ENCODE peak calls at places on chromosomes 12 and 14, in ten cellular contexts. One of them, this sample, is unnamed.

GRCh38 chr14:86604546-86604945 is 1074.6 kb downstream of the FLRT2 start:
- DNase-seq in AG09319: no peak
- DNase-seq in stomach: no peak
- DNase-seq in AG04449: no peak
- DNase-seq in H1: no peak
- DNase-seq in neural progenitor cell: no peak
- DNase-seq in thoracic aorta: no peak
- DNase-seq in progenitor cell of endocrine pancreas: no peak
- DNase-seq in pancreas: no peak
- DNase-seq in Peyer's patch: no peak
- DNase-seq in this sample: no peak

GRCh38 chr12:125186471-125187147 is 121.4 kb downstream of the AACS start:
- DNase-seq in AG09319: no peak
- DNase-seq in stomach: no peak
- DNase-seq in AG04449: no peak
- DNase-seq in H1: peak
- DNase-seq in neural progenitor cell: peak
- DNase-seq in thoracic aorta: no peak
- DNase-seq in progenitor cell of endocrine pancreas: peak
- DNase-seq in pancreas: no peak
- DNase-seq in Peyer's patch: no peak
- DNase-seq in this sample: no peak

GRCh38 chr14:21913759-21914158 is 240.1 kb upstream of the OR4E1 start:
- DNase-seq in AG09319: peak
- DNase-seq in stomach: peak
- DNase-seq in AG04449: no peak
- DNase-seq in H1: peak
- DNase-seq in neural progenitor cell: peak
- DNase-seq in thoracic aorta: no peak
- DNase-seq in progenitor cell of endocrine pancreas: peak
- DNase-seq in pancreas: no peak
- DNase-seq in Peyer's patch: no peak
- DNase-seq in this sample: peak

GRCh38 chr12:6390084-6390799 is 6.3 kb downstream of the LTBR start:
- DNase-seq in AG09319: no peak
- DNase-seq in stomach: no peak
- DNase-seq in AG04449: no peak
- DNase-seq in H1: no peak
- DNase-seq in neural progenitor cell: no peak
- DNase-seq in thoracic aorta: no peak
- DNase-seq in progenitor cell of endocrine pancreas: no peak
- DNase-seq in pancreas: no peak
- DNase-seq in Peyer's patch: no peak
- DNase-seq in this sample: no peak

GRCh38 chr14:99757331-99758070 is 35.7 kb upstream of the EML1 start:
- DNase-seq in AG09319: peak
- DNase-seq in stomach: no peak
- DNase-seq in AG04449: peak
- DNase-seq in H1: no peak
- DNase-seq in neural progenitor cell: no peak
- DNase-seq in thoracic aorta: no peak
- DNase-seq in progenitor cell of endocrine pancreas: no peak
- DNase-seq in pancreas: no peak
- DNase-seq in Peyer's patch: peak
- DNase-seq in this sample: peak

GRCh38 chr12:87931764-87932163 is 97.4 kb downstream of the C12orf50 start:
- DNase-seq in AG09319: no peak
- DNase-seq in stomach: no peak
- DNase-seq in AG04449: peak
- DNase-seq in H1: no peak
- DNase-seq in neural progenitor cell: no peak
- DNase-seq in thoracic aorta: no peak
- DNase-seq in progenitor cell of endocrine pancreas: no peak
- DNase-seq in pancreas: no peak
- DNase-seq in Peyer's patch: no peak
- DNase-seq in this sample: peak

GRCh38 chr12:124532331-124532750 is 35.1 kb downstream of the NCOR2 start:
- DNase-seq in AG09319: no peak
- DNase-seq in stomach: no peak
- DNase-seq in AG04449: no peak
- DNase-seq in H1: no peak
- DNase-seq in neural progenitor cell: peak
- DNase-seq in thoracic aorta: no peak
- DNase-seq in progenitor cell of endocrine pancreas: no peak
- DNase-seq in pancreas: no peak
- DNase-seq in Peyer's patch: no peak
- DNase-seq in this sample: no peak

GRCh38 chr14:92362781-92363235 is 39.8 kb downstream of the SLC24A4 start:
- DNase-seq in AG09319: no peak
- DNase-seq in stomach: no peak
- DNase-seq in AG04449: no peak
- DNase-seq in H1: no peak
- DNase-seq in neural progenitor cell: no peak
- DNase-seq in thoracic aorta: peak
- DNase-seq in progenitor cell of endocrine pancreas: no peak
- DNase-seq in pancreas: no peak
- DNase-seq in Peyer's patch: no peak
- DNase-seq in this sample: peak

DNA sequence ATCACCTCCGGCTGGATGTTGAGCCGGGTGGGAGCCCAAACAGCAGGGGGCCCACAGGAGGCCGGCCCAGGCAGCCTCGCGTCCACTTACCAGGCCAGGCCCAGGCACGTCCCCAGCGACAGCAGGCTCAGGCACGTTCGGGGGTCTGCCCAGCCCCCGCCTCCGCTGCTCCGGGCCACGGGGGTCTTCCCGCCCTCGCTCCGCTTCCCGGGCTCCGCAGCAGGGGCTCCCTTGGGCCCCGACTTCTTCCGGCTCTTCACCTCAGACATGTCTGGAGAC is 216 bp downstream of the IKBIP start:
- DNase-seq in AG09319: peak
- DNase-seq in stomach: peak
- DNase-seq in AG04449: no peak
- DNase-seq in H1: no peak
- DNase-seq in neural progenitor cell: no peak
- DNase-seq in thoracic aorta: no peak
- DNase-seq in progenitor cell of endocrine pancreas: peak
- DNase-seq in pancreas: no peak
- DNase-seq in Peyer's patch: no peak
- DNase-seq in this sample: no peak
- TF ChIP-seq CTCF in AG09319: peak
- TF ChIP-seq CTCF in stomach: no peak
- TF ChIP-seq CTCF in AG04449: no peak
- TF ChIP-seq CTCF in H1: no peak
- TF ChIP-seq CTCF in neural progenitor cell: no peak
- TF ChIP-seq CTCF in thoracic aorta: no peak
- TF ChIP-seq CTCF in progenitor cell of endocrine pancreas: peak
- TF ChIP-seq CTCF in pancreas: no peak
- TF ChIP-seq CTCF in Peyer's patch: no peak
- TF ChIP-seq CTCF in this sample: peak

GRCh38 chr12:53223006-53223305 is 9.1 kb downstream of the RARG start:
- DNase-seq in AG09319: no peak
- DNase-seq in stomach: no peak
- DNase-seq in AG04449: no peak
- DNase-seq in H1: no peak
- DNase-seq in neural progenitor cell: no peak
- DNase-seq in thoracic aorta: no peak
- DNase-seq in progenitor cell of endocrine pancreas: no peak
- DNase-seq in pancreas: no peak
- DNase-seq in Peyer's patch: no peak
- DNase-seq in this sample: no peak

GRCh38 chr12:53219956-53220856 is 11.8 kb downstream of the RARG start:
- DNase-seq in AG09319: no peak
- DNase-seq in stomach: peak
- DNase-seq in AG04449: no peak
- DNase-seq in H1: peak
- DNase-seq in neural progenitor cell: peak
- DNase-seq in thoracic aorta: no peak
- DNase-seq in progenitor cell of endocrine pancreas: no peak
- DNase-seq in pancreas: peak
- DNase-seq in Peyer's patch: peak
- DNase-seq in this sample: peak

GRCh38 chr12:53222170-53223005 is 9.6 kb downstream of the RARG start:
- DNase-seq in AG09319: no peak
- DNase-seq in stomach: no peak
- DNase-seq in AG04449: no peak
- DNase-seq in H1: no peak
- DNase-seq in neural progenitor cell: peak
- DNase-seq in thoracic aorta: no peak
- DNase-seq in progenitor cell of endocrine pancreas: no peak
- DNase-seq in pancreas: peak
- DNase-seq in Peyer's patch: no peak
- DNase-seq in this sample: no peak

GRCh38 chr12:53220857-53221202 is 11.2 kb downstream of the RARG start:
- DNase-seq in AG09319: peak
- DNase-seq in stomach: peak
- DNase-seq in AG04449: peak
- DNase-seq in H1: peak
- DNase-seq in neural progenitor cell: peak
- DNase-seq in thoracic aorta: peak
- DNase-seq in progenitor cell of endocrine pancreas: peak
- DNase-seq in pancreas: peak
- DNase-seq in Peyer's patch: peak
- DNase-seq in this sample: peak

GRCh38 chr12:53221203-53222076 is 10.6 kb downstream of the RARG start:
- DNase-seq in AG09319: no peak
- DNase-seq in stomach: peak
- DNase-seq in AG04449: no peak
- DNase-seq in H1: peak
- DNase-seq in neural progenitor cell: peak
- DNase-seq in thoracic aorta: no peak
- DNase-seq in progenitor cell of endocrine pancreas: peak
- DNase-seq in pancreas: peak
- DNase-seq in Peyer's patch: peak
- DNase-seq in this sample: no peak
- TF ChIP-seq CTCF in AG09319: peak
- TF ChIP-seq CTCF in stomach: no peak
- TF ChIP-seq CTCF in AG04449: peak
- TF ChIP-seq CTCF in H1: no peak
- TF ChIP-seq CTCF in neural progenitor cell: peak
- TF ChIP-seq CTCF in thoracic aorta: no peak
- TF ChIP-seq CTCF in progenitor cell of endocrine pancreas: peak
- TF ChIP-seq CTCF in pancreas: no peak
- TF ChIP-seq CTCF in Peyer's patch: peak
- TF ChIP-seq CTCF in this sample: no peak

DNA sequence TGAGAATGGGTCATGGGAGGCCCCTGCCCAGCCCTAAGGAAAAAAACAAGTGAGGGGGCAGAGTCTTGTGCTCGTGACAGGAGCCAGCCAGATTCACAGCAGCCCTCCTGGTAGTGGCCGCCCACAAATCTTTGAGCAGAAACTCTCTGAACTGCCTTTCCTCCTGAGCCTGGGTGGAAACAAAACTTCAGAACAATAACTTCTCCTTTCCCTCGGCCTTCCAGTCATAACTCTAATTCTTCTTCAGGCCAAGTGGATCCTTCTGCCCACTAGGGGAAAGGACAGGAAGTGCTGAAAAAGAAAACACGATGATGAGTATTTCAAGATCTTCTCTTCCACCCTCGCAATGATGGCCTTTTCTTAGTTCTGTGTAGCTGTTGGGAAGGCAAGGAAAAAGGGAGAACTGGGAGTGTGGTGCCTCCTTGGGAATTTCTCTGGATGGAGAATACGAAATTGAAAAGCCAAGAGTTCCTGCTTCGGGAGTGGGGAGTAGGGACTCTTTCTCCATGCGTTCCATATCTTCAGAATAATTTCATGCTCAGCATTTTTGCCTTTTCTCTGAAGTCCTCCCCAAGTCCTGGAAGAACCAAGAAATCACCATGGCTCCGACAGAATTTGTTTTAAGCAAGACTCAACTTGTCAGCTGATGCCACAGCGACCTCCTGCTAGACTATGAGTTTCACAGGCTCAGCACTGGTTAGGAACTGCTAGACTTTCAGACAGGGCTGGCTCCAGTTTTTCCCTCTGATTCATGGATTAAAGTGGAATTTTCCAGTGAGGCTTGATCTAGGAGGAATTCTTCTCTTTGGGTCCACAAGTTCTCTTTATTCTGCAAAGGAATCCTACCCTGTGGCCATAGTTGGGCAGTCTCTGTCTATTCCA is 188.9 kb downstream of the CAND1 start:
- DNase-seq in AG09319: no peak
- DNase-seq in stomach: no peak
- DNase-seq in AG04449: no peak
- DNase-seq in H1: no peak
- DNase-seq in neural progenitor cell: no peak
- DNase-seq in thoracic aorta: no peak
- DNase-seq in progenitor cell of endocrine pancreas: no peak
- DNase-seq in pancreas: no peak
- DNase-seq in Peyer's patch: no peak
- DNase-seq in this sample: peak
- TF ChIP-seq CTCF in AG09319: peak
- TF ChIP-seq CTCF in stomach: no peak
- TF ChIP-seq CTCF in AG04449: peak
- TF ChIP-seq CTCF in H1: no peak
- TF ChIP-seq CTCF in neural progenitor cell: peak
- TF ChIP-seq CTCF in thoracic aorta: peak
- TF ChIP-seq CTCF in progenitor cell of endocrine pancreas: peak
- TF ChIP-seq CTCF in pancreas: no peak
- TF ChIP-seq CTCF in Peyer's patch: peak
- TF ChIP-seq CTCF in this sample: no peak

GRCh38 chr12:12562016-12562483 is 613 bp downstream of the DUSP16 start:
- DNase-seq in AG09319: no peak
- DNase-seq in stomach: no peak
- DNase-seq in AG04449: no peak
- DNase-seq in H1: no peak
- DNase-seq in neural progenitor cell: peak
- DNase-seq in thoracic aorta: no peak
- DNase-seq in progenitor cell of endocrine pancreas: peak
- DNase-seq in pancreas: peak
- DNase-seq in Peyer's patch: no peak
- DNase-seq in this sample: peak

GRCh38 chr12:12562585-12563245 is at the start of gene DUSP16:
- DNase-seq in AG09319: peak
- DNase-seq in stomach: peak
- DNase-seq in AG04449: peak
- DNase-seq in H1: peak
- DNase-seq in neural progenitor cell: peak
- DNase-seq in thoracic aorta: peak
- DNase-seq in progenitor cell of endocrine pancreas: peak
- DNase-seq in pancreas: peak
- DNase-seq in Peyer's patch: peak
- DNase-seq in this sample: peak

GRCh38 chr12:12560587-12561304 is 1.9 kb downstream of the DUSP16 start:
- DNase-seq in AG09319: no peak
- DNase-seq in stomach: peak
- DNase-seq in AG04449: no peak
- DNase-seq in H1: no peak
- DNase-seq in neural progenitor cell: peak
- DNase-seq in thoracic aorta: no peak
- DNase-seq in progenitor cell of endocrine pancreas: no peak
- DNase-seq in pancreas: peak
- DNase-seq in Peyer's patch: no peak
- DNase-seq in this sample: peak

GRCh38 chr12:12559699-12560296 is 2.9 kb downstream of the DUSP16 start:
- DNase-seq in AG09319: no peak
- DNase-seq in stomach: no peak
- DNase-seq in AG04449: no peak
- DNase-seq in H1: no peak
- DNase-seq in neural progenitor cell: no peak
- DNase-seq in thoracic aorta: no peak
- DNase-seq in progenitor cell of endocrine pancreas: no peak
- DNase-seq in pancreas: no peak
- DNase-seq in Peyer's patch: no peak
- DNase-seq in this sample: no peak

DNA sequence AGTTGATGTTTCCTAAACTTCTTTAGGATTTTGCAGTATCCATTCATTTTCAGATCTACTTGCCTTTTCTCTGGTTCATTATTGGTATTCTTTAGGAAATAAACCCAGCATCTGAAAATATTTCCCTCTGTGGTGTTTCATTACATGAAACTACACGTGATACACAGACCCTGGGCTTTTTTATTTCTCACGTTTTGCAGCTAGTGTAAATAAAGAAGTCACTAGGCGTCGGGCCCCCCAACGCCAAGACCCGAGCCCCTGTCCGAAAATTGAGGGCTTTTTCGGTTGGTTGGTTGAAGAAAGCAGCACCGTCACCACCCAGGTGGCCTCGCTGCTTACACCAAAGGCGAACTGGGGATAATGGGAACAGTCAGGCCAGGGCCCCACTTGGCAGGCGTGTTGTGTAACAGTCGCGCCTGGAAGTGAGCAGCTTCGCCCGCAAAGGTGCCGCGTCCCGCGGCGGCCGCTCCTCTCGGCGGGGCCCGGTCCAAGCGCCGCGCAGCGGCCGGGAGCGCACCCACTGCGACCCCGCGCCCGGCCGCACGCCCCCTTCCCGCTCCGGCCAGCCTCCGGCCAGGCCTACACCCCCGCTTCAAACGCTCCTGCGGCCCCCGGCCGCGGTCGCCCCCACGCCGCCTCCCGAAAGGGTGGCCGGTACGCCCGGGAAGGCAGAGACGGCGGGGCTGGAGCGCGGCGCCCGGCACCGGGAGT is 1.2 kb downstream of the DUSP16 start:
- DNase-seq in AG09319: no peak
- DNase-seq in stomach: peak
- DNase-seq in AG04449: no peak
- DNase-seq in H1: peak
- DNase-seq in neural progenitor cell: peak
- DNase-seq in thoracic aorta: peak
- DNase-seq in progenitor cell of endocrine pancreas: peak
- DNase-seq in pancreas: peak
- DNase-seq in Peyer's patch: peak
- DNase-seq in this sample: peak
- TF ChIP-seq CTCF in AG09319: no peak
- TF ChIP-seq CTCF in stomach: no peak
- TF ChIP-seq CTCF in AG04449: no peak
- TF ChIP-seq CTCF in H1: no peak
- TF ChIP-seq CTCF in neural progenitor cell: peak
- TF ChIP-seq CTCF in thoracic aorta: no peak
- TF ChIP-seq CTCF in progenitor cell of endocrine pancreas: peak
- TF ChIP-seq CTCF in pancreas: no peak
- TF ChIP-seq CTCF in Peyer's patch: peak
- TF ChIP-seq CTCF in this sample: no peak

This sample was measured in MCF 10A.